ENCODE peak calls at places on chromosomes 1 and 21, in four cellular contexts. V is K562, C is H1, U is HepG2. X is an unnamed sample.

GRCh38 chr1:173733912-173734311 is 19.1 kb downstream of the KLHL20 start:
- DNase-seq in V (no peak), C (no peak), U (no peak), X (no peak)

GRCh38 chr1:234433563-234434285 is 45.3 kb downstream of the TARBP1 start:
- DNase-seq in V (peak), C (no peak), U (no peak), X (peak)

GRCh38 chr1:229557913-229558414 is 543 bp downstream of the ABCB10 start:
- DNase-seq in V (peak), C (peak), U (peak), X (no peak)

GRCh38 chr21:25872271-25872670 is 137.5 kb downstream of the GABPA start:
- DNase-seq in V (no peak), C (peak), U (no peak), X (no peak)

GRCh38 chr1:186050360-186050759 is 316.2 kb downstream of the HMCN1 start:
- DNase-seq in V (no peak), C (no peak), U (no peak), X (no peak)

GRCh38 chr1:47465605-47466004 is 27.8 kb downstream of the FOXD2 start:
- DNase-seq in V (no peak), C (no peak), U (no peak), X (no peak)

GRCh38 chr1:199313444-199313843 is 674.6 kb downstream of the PTPRC start:
- DNase-seq in V (no peak), C (no peak), U (no peak), X (no peak)

GRCh38 chr1:226700861-226701260 is 38.2 kb downstream of the ITPKB start:
- DNase-seq in V (no peak), C (no peak), U (no peak), X (no peak)

GRCh38 chr21:28339403-28339802 is 653.3 kb downstream of the LTN1 start:
- DNase-seq in V (no peak), C (no peak), U (no peak), X (no peak)

GRCh38 chr21:41965447-41966340 is 11.9 kb upstream of the C2CD2 start:
- DNase-seq in V (no peak), C (peak), U (no peak), X (no peak)

GRCh38 chr1:203765029-203765837 is at the start of gene LAX1:
- DNase-seq in V (peak), C (no peak), U (no peak), X (peak)

GRCh38 chr1:230753586-230754251 is 6.5 kb downstream of the CAPN9 start:
- DNase-seq in V (peak), C (peak), U (peak), X (no peak)

GRCh38 chr1:154468480-154469240 is 33.4 kb upstream of the TDRD10 start:
- DNase-seq in V (no peak), C (no peak), U (no peak), X (no peak)

GRCh38 chr1:14215151-14215550 is 383.3 kb upstream of the KAZN start:
- DNase-seq in V (no peak), C (no peak), U (no peak), X (no peak)

GRCh38 chr1:204940591-204940990 is 69.9 kb downstream of the NFASC start:
- DNase-seq in V (no peak), C (no peak), U (no peak), X (no peak)

GRCh38 chr1:147264158-147264768 is 21.8 kb downstream of the CHD1L start:
- DNase-seq in V (no peak), C (no peak), U (no peak), X (no peak)

GRCh38 chr1:221740260-221740830 is 1.5 kb downstream of the DUSP10 start:
- DNase-seq in V (no peak), C (no peak), U (no peak), X (no peak)

GRCh38 chr1:19596719-19597462 is 47.2 kb upstream of the NBL1 start:
- DNase-seq in V (peak), C (peak), U (peak), X (peak)

GRCh38 chr1:39130297-39130696 is 74.2 kb upstream of the MACF1 start:
- DNase-seq in V (no peak), C (no peak), U (no peak), X (no peak)

GRCh38 chr1:45913183-45913924 is 109.9 kb downstream of the MAST2 start:
- DNase-seq in V (no peak), C (no peak), U (no peak), X (no peak)

GRCh38 chr1:26582836-26583460 is 53.4 kb downstream of the RPS6KA1 start:
- DNase-seq in V (no peak), C (no peak), U (no peak), X (peak)

GRCh38 chr21:30882907-30883597 is 1.7 kb upstream of the KRTAP11-1 start:
- DNase-seq in V (no peak), C (no peak), U (no peak), X (no peak)

GRCh38 chr21:41897690-41898089 is 18.5 kb upstream of the PRDM15 start:
- DNase-seq in V (no peak), C (peak), U (no peak), X (no peak)

DNA sequence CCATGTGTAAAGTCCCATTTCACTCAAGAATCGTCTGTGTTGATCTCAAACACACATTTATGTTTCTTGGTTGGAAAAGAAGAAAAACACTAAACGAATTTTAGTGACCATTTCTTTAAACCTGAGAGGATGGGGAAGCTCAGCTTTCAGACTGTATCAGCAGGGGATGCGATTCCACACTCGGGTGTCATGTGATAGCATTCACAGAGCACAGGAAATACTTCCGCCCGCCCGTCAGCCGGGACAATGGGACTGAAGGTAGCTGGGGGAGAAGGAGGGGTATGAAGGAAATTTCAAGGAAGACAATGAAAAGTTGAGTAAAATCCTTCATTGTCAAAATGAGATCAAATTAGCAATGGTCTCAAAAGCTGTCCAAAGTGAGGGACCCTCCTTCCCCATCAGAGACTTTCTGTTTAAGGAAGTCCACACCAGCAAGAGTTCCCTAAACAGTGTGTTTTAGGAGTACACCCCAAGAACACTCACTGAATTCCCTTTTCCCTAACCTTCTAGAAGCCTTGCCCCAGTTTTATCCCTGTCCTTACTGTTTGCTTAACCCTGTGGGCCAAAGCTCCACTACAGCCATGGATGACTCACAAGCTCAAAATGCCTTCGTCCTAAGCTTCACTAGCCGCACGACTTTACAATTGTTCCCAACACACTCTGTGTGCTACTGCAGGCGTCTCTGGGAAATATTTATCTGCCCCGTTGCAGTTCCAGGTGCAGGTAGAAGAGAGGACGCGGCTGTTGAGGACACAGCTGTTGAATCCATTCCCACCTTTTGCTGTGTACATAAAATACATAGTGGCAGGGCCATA is 51.4 kb upstream of the SIM2 start:
- DNase-seq in V (no peak), C (no peak), U (peak), X (no peak)
- TF ChIP-seq HDAC6 in V (no peak), C (no peak), U (no peak), X (no peak)

GRCh38 chr1:200464784-200465400 is 55.1 kb upstream of the ZNF281 start:
- DNase-seq in V (no peak), C (no peak), U (no peak), X (no peak)

GRCh38 chr1:200471739-200472138 is 61.9 kb upstream of the ZNF281 start:
- DNase-seq in V (no peak), C (no peak), U (no peak), X (no peak)

GRCh38 chr1:200473698-200474371 is 64.0 kb upstream of the ZNF281 start:
- DNase-seq in V (no peak), C (no peak), U (no peak), X (peak)

DNA sequence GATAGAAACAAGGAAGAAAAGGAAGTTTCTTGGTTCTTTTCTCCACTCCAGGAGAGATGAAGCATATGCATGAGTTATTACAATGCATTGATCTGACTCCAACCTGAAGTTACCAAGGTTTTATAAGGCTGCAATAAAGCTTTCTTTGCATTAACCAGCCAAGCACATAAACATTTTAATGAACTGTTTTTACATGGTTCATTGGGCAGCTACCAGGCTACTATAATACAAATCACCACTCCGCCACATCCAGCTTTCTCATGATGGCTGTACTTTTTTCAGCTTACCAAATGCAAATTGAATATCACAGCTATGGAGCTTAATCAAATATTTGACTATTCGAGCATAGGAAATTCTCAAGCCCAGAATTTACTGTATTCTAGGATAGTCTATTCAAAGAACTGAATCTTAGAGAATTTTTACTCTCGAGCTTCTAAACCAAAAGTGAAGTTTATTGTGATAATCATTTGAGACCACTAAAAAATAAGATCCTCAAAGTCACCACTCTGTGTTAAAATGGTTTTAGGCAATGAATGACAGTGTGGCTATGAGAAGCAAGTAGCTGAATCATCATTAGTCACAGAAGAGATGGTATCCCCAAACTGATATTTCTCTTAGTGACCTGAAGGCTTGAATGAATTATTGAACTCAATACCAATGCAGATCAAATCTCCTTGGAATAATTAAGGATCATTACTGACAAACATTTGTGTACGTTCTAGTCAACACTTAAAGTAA is 58.6 kb upstream of the ZNF281 start:
- DNase-seq in V (no peak), C (no peak), U (no peak), X (no peak)
- TF ChIP-seq HDAC6 in V (no peak), C (no peak), U (no peak), X (no peak)

DNA sequence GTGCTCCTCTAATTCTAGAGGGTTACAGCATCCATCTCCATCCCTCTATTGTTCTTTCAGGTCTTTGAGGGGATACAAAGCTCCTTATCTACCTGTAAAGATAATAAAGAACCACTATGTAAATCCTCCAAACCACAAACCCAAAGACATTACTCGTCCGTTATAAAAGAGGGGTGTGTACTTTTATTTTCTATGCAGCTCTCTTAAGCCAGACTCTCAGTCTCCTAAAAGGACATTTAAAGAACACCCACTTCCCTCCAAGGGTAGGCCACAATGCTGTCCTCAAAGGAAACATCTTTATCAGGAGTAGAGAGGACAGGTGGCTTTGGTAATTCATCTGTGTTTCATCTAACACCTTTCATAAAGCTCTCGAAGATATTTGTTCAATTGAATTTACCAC is 67.9 kb upstream of the DYNLT5 start:
- DNase-seq in V (no peak), C (no peak), U (no peak), X (no peak)
- TF ChIP-seq HDAC6 in V (no peak), C (no peak), U (no peak), X (no peak)

GRCh38 chr1:150256549-150257341 is 829 bp upstream of the CA14 start:
- DNase-seq in V (no peak), C (peak), U (peak), X (no peak)
- TF ChIP-seq HDAC6 in V (no peak), C (no peak), U (no peak), X (no peak)

GRCh38 chr1:111499026-111499790 is 4.2 kb downstream of the ADORA3 start:
- DNase-seq in V (no peak), C (no peak), U (no peak), X (no peak)
- TF ChIP-seq HDAC6 in V (no peak), C (no peak), U (no peak), X (no peak)

DNA sequence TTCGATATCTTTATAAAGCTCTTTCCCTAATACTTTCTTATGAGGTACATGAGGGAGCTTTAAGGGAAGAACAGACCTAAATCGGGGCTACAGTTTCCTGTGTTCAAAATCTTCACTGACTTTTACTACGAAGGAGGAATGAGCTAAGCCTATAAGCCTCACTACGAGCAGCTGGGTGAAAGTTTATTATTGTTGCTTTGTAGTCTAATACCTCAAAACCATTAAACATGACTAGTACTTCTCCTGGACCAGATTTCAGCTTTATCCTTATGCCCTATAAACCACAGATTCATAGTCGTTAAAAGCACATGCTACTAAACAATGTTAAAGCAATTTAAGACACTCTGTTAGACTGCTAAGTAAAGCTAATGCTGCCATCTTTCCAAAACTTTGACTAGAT is 30.2 kb downstream of the NDC1 start:
- DNase-seq in V (no peak), C (no peak), U (no peak), X (no peak)
- TF ChIP-seq HDAC6 in V (no peak), C (no peak), U (no peak), X (no peak)

DNA sequence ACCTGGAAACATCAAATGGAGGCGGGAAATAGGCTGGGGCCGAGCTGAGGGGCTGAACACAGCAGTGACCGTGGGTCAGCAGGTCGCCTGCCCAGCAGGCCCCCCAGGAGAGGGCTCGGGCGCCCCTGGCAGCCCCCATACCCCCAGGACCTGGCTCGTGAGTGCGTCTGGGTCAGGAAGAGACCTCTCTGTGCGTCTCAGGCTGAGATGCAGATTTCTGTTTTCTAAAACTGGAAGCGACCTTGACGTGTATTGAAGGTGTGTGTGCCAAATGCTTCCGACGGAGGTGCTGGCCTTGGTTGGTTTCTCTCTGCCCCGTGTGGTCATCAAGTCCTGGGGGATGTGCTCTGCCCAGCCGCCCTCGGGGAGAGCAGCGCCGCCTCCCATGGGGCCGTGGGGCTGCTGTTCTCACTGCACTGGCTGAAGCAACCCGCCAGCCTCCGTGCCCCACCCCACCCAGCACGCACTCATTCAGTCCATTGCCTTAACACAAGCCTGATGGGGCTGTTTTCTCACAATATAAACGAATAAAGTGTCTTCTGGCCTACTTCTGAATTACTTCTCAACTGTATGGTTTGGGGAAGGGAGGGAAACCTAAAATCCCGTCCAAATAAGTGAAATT is 7.4 kb downstream of the PEX10 start:
- DNase-seq in V (no peak), C (no peak), U (no peak), X (no peak)
- TF ChIP-seq HDAC6 in V (no peak), C (no peak), U (no peak), X (no peak)

X was measured in GM12878.